ENCODE peak calls at places on chromosomes 4 and X, in six cellular contexts. One of them, this sample, is unnamed.
A peak's percentile ranks its signal among the peaks of the same experiment; 100 is the strongest.

GRCh38 chr4:140136509-140136908 is 17.5 kb downstream of the MAML3 start:
- DNase-seq in NCI-H1105: no peak
- DNase-seq in right cardiac atrium: no peak
- DNase-seq in stimulated activated CD8-positive, alpha-beta memory T cell treated with anti-CD3 and anti-CD28 coated beads, Interleukin-15, amount 100 ng/mL, for 1 hour: no peak
- DNase-seq in iPS-NIHi11: no peak
- DNase-seq in pancreas: no peak
- DNase-seq in this sample: no peak

GRCh38 chrX:115562492-115562872 is 1.5 kb downstream of the PLS3 start:
- DNase-seq in pancreas: no peak
- DNase-seq in NCI-H1105: no peak
- DNase-seq in iPS-NIHi11: peak; percentile 18
- DNase-seq in stimulated activated CD8-positive, alpha-beta memory T cell treated with anti-CD3 and anti-CD28 coated beads, Interleukin-15, amount 100 ng/mL, for 1 hour: no peak
- DNase-seq in right cardiac atrium: no peak
- DNase-seq in this sample: peak; percentile 43

GRCh38 chr4:73446336-73446938 is 10.4 kb downstream of the AFP start:
- DNase-seq in iPS-NIHi11: peak; percentile 43
- DNase-seq in pancreas: peak; percentile 26
- DNase-seq in NCI-H1105: peak; percentile 37
- DNase-seq in stimulated activated CD8-positive, alpha-beta memory T cell treated with anti-CD3 and anti-CD28 coated beads, Interleukin-15, amount 100 ng/mL, for 1 hour: no peak
- DNase-seq in right cardiac atrium: no peak
- DNase-seq in this sample: peak; percentile 45

GRCh38 chrX:1355131-1355799 is 18.7 kb downstream of the IL3RA start:
- DNase-seq in NCI-H1105: no peak
- DNase-seq in right cardiac atrium: peak; percentile 55
- DNase-seq in pancreas: no peak
- DNase-seq in iPS-NIHi11: no peak
- DNase-seq in stimulated activated CD8-positive, alpha-beta memory T cell treated with anti-CD3 and anti-CD28 coated beads, Interleukin-15, amount 100 ng/mL, for 1 hour: no peak
- DNase-seq in this sample: no peak

GRCh38 chr4:10153161-10153560 is 36.6 kb upstream of the WDR1 start:
- DNase-seq in NCI-H1105: no peak
- DNase-seq in iPS-NIHi11: no peak
- DNase-seq in right cardiac atrium: no peak
- DNase-seq in stimulated activated CD8-positive, alpha-beta memory T cell treated with anti-CD3 and anti-CD28 coated beads, Interleukin-15, amount 100 ng/mL, for 1 hour: no peak
- DNase-seq in pancreas: no peak
- DNase-seq in this sample: no peak

GRCh38 chrX:4764888-4765287 is 1051.4 kb upstream of the PRKX start:
- DNase-seq in iPS-NIHi11: no peak
- DNase-seq in stimulated activated CD8-positive, alpha-beta memory T cell treated with anti-CD3 and anti-CD28 coated beads, Interleukin-15, amount 100 ng/mL, for 1 hour: no peak
- DNase-seq in pancreas: no peak
- DNase-seq in right cardiac atrium: no peak
- DNase-seq in NCI-H1105: no peak
- DNase-seq in this sample: no peak

GRCh38 chr4:121072080-121072835 is at the start of gene NDNF:
- DNase-seq in iPS-NIHi11: peak; percentile 59
- DNase-seq in NCI-H1105: no peak
- DNase-seq in pancreas: peak; percentile 17
- DNase-seq in right cardiac atrium: peak; percentile 76
- DNase-seq in stimulated activated CD8-positive, alpha-beta memory T cell treated with anti-CD3 and anti-CD28 coated beads, Interleukin-15, amount 100 ng/mL, for 1 hour: no peak
- DNase-seq in this sample: peak; percentile 48

GRCh38 chr4:95599777-95600436 is 51.1 kb upstream of the UNC5C start:
- DNase-seq in NCI-H1105: no peak
- DNase-seq in pancreas: no peak
- DNase-seq in stimulated activated CD8-positive, alpha-beta memory T cell treated with anti-CD3 and anti-CD28 coated beads, Interleukin-15, amount 100 ng/mL, for 1 hour: no peak
- DNase-seq in right cardiac atrium: no peak
- DNase-seq in iPS-NIHi11: no peak
- DNase-seq in this sample: no peak

GRCh38 chrX:68183612-68184214 is 249.6 kb downstream of the OPHN1 start:
- DNase-seq in pancreas: no peak
- DNase-seq in right cardiac atrium: no peak
- DNase-seq in NCI-H1105: no peak
- DNase-seq in iPS-NIHi11: peak; percentile 5
- DNase-seq in stimulated activated CD8-positive, alpha-beta memory T cell treated with anti-CD3 and anti-CD28 coated beads, Interleukin-15, amount 100 ng/mL, for 1 hour: no peak
- DNase-seq in this sample: no peak

GRCh38 chr4:1198070-1198844 is 25.9 kb upstream of the SPON2 start:
- DNase-seq in stimulated activated CD8-positive, alpha-beta memory T cell treated with anti-CD3 and anti-CD28 coated beads, Interleukin-15, amount 100 ng/mL, for 1 hour: no peak
- DNase-seq in right cardiac atrium: peak; percentile 22
- DNase-seq in NCI-H1105: no peak
- DNase-seq in pancreas: no peak
- DNase-seq in iPS-NIHi11: no peak
- DNase-seq in this sample: no peak

GRCh38 chrX:2351999-2352995 is 148.5 kb downstream of the DHRSX start:
- DNase-seq in pancreas: no peak
- DNase-seq in stimulated activated CD8-positive, alpha-beta memory T cell treated with anti-CD3 and anti-CD28 coated beads, Interleukin-15, amount 100 ng/mL, for 1 hour: no peak
- DNase-seq in right cardiac atrium: no peak
- DNase-seq in iPS-NIHi11: no peak
- DNase-seq in NCI-H1105: no peak
- DNase-seq in this sample: no peak

GRCh38 chr4:109134921-109135320 is 167.5 kb downstream of the COL25A1 start:
- DNase-seq in stimulated activated CD8-positive, alpha-beta memory T cell treated with anti-CD3 and anti-CD28 coated beads, Interleukin-15, amount 100 ng/mL, for 1 hour: no peak
- DNase-seq in NCI-H1105: no peak
- DNase-seq in pancreas: no peak
- DNase-seq in iPS-NIHi11: no peak
- DNase-seq in right cardiac atrium: no peak
- DNase-seq in this sample: no peak

GRCh38 chr4:107183155-107183774 is 147.2 kb upstream of the DKK2 start:
- DNase-seq in iPS-NIHi11: peak; percentile 52
- DNase-seq in right cardiac atrium: no peak
- DNase-seq in NCI-H1105: peak; percentile 30
- DNase-seq in pancreas: peak; percentile 41
- DNase-seq in stimulated activated CD8-positive, alpha-beta memory T cell treated with anti-CD3 and anti-CD28 coated beads, Interleukin-15, amount 100 ng/mL, for 1 hour: no peak
- DNase-seq in this sample: peak; percentile 42

GRCh38 chr4:18847276-18847890 is 825.8 kb upstream of the LCORL start:
- DNase-seq in iPS-NIHi11: no peak
- DNase-seq in stimulated activated CD8-positive, alpha-beta memory T cell treated with anti-CD3 and anti-CD28 coated beads, Interleukin-15, amount 100 ng/mL, for 1 hour: no peak
- DNase-seq in NCI-H1105: no peak
- DNase-seq in pancreas: no peak
- DNase-seq in right cardiac atrium: no peak
- DNase-seq in this sample: no peak

GRCh38 chrX:7205037-7205577 is 57.2 kb upstream of the PUDP start:
- DNase-seq in iPS-NIHi11: no peak
- DNase-seq in pancreas: no peak
- DNase-seq in stimulated activated CD8-positive, alpha-beta memory T cell treated with anti-CD3 and anti-CD28 coated beads, Interleukin-15, amount 100 ng/mL, for 1 hour: no peak
- DNase-seq in right cardiac atrium: no peak
- DNase-seq in NCI-H1105: no peak
- DNase-seq in this sample: no peak

GRCh38 chr4:120699354-120699753 is 223.2 kb downstream of the PRDM5 start:
- DNase-seq in stimulated activated CD8-positive, alpha-beta memory T cell treated with anti-CD3 and anti-CD28 coated beads, Interleukin-15, amount 100 ng/mL, for 1 hour: no peak
- DNase-seq in pancreas: no peak
- DNase-seq in NCI-H1105: no peak
- DNase-seq in iPS-NIHi11: no peak
- DNase-seq in right cardiac atrium: peak; percentile 49
- DNase-seq in this sample: no peak

GRCh38 chrX:3393168-3393567 is 46.7 kb upstream of the MXRA5 start:
- DNase-seq in stimulated activated CD8-positive, alpha-beta memory T cell treated with anti-CD3 and anti-CD28 coated beads, Interleukin-15, amount 100 ng/mL, for 1 hour: no peak
- DNase-seq in pancreas: no peak
- DNase-seq in NCI-H1105: no peak
- DNase-seq in iPS-NIHi11: no peak
- DNase-seq in right cardiac atrium: no peak
- DNase-seq in this sample: no peak

GRCh38 chr4:187944179-187944578 is 51.4 kb upstream of the ZFP42 start:
- DNase-seq in iPS-NIHi11: no peak
- DNase-seq in stimulated activated CD8-positive, alpha-beta memory T cell treated with anti-CD3 and anti-CD28 coated beads, Interleukin-15, amount 100 ng/mL, for 1 hour: no peak
- DNase-seq in NCI-H1105: no peak
- DNase-seq in pancreas: no peak
- DNase-seq in right cardiac atrium: no peak
- DNase-seq in this sample: no peak

GRCh38 chr4:122003335-122003734 is 51.5 kb upstream of the TRPC3 start:
- DNase-seq in NCI-H1105: no peak
- DNase-seq in right cardiac atrium: no peak
- DNase-seq in stimulated activated CD8-positive, alpha-beta memory T cell treated with anti-CD3 and anti-CD28 coated beads, Interleukin-15, amount 100 ng/mL, for 1 hour: no peak
- DNase-seq in iPS-NIHi11: peak; percentile 65
- DNase-seq in pancreas: no peak
- DNase-seq in this sample: peak; percentile 83

GRCh38 chr4:40375090-40375489 is 40.0 kb downstream of the CHRNA9 start:
- DNase-seq in right cardiac atrium: no peak
- DNase-seq in pancreas: no peak
- DNase-seq in stimulated activated CD8-positive, alpha-beta memory T cell treated with anti-CD3 and anti-CD28 coated beads, Interleukin-15, amount 100 ng/mL, for 1 hour: no peak
- DNase-seq in NCI-H1105: no peak
- DNase-seq in iPS-NIHi11: no peak
- DNase-seq in this sample: no peak

GRCh38 chr4:709348-709747 is 3.7 kb downstream of the PCGF3 start:
- DNase-seq in pancreas: no peak
- DNase-seq in iPS-NIHi11: no peak
- DNase-seq in NCI-H1105: no peak
- DNase-seq in stimulated activated CD8-positive, alpha-beta memory T cell treated with anti-CD3 and anti-CD28 coated beads, Interleukin-15, amount 100 ng/mL, for 1 hour: no peak
- DNase-seq in right cardiac atrium: no peak
- DNase-seq in this sample: no peak

GRCh38 chr4:205097-205756 is 80.9 kb downstream of the ZNF718 start:
- DNase-seq in stimulated activated CD8-positive, alpha-beta memory T cell treated with anti-CD3 and anti-CD28 coated beads, Interleukin-15, amount 100 ng/mL, for 1 hour: no peak
- DNase-seq in right cardiac atrium: peak; percentile 43
- DNase-seq in pancreas: no peak
- DNase-seq in NCI-H1105: no peak
- DNase-seq in iPS-NIHi11: no peak
- DNase-seq in this sample: no peak

GRCh38 chrX:39491548-39492297 is 606.0 kb downstream of the BCOR start:
- DNase-seq in iPS-NIHi11: peak; percentile 13
- DNase-seq in stimulated activated CD8-positive, alpha-beta memory T cell treated with anti-CD3 and anti-CD28 coated beads, Interleukin-15, amount 100 ng/mL, for 1 hour: peak; percentile 4
- DNase-seq in pancreas: no peak
- DNase-seq in NCI-H1105: no peak
- DNase-seq in right cardiac atrium: peak; percentile 39
- DNase-seq in this sample: no peak

GRCh38 chr4:110275871-110276270 is 77.5 kb upstream of the ELOVL6 start:
- DNase-seq in right cardiac atrium: no peak
- DNase-seq in pancreas: no peak
- DNase-seq in NCI-H1105: no peak
- DNase-seq in stimulated activated CD8-positive, alpha-beta memory T cell treated with anti-CD3 and anti-CD28 coated beads, Interleukin-15, amount 100 ng/mL, for 1 hour: no peak
- DNase-seq in iPS-NIHi11: no peak
- DNase-seq in this sample: no peak

GRCh38 chr4:72567821-72568620 is 1.0 kb downstream of the ADAMTS3 start:
- DNase-seq in pancreas: peak; percentile 57
- DNase-seq in right cardiac atrium: peak; percentile 87
- DNase-seq in NCI-H1105: no peak
- DNase-seq in iPS-NIHi11: peak; percentile 78
- DNase-seq in stimulated activated CD8-positive, alpha-beta memory T cell treated with anti-CD3 and anti-CD28 coated beads, Interleukin-15, amount 100 ng/mL, for 1 hour: no peak
- DNase-seq in this sample: no peak

GRCh38 chrX:115268421-115268820 is 21.1 kb upstream of the LUZP4 start:
- DNase-seq in right cardiac atrium: no peak
- DNase-seq in NCI-H1105: no peak
- DNase-seq in pancreas: no peak
- DNase-seq in stimulated activated CD8-positive, alpha-beta memory T cell treated with anti-CD3 and anti-CD28 coated beads, Interleukin-15, amount 100 ng/mL, for 1 hour: no peak
- DNase-seq in iPS-NIHi11: peak; percentile 15
- DNase-seq in this sample: peak; percentile 4

GRCh38 chr4:55125763-55126541 is 557 bp upstream of the KDR start:
- DNase-seq in pancreas: no peak
- DNase-seq in iPS-NIHi11: no peak
- DNase-seq in right cardiac atrium: peak; percentile 69
- DNase-seq in stimulated activated CD8-positive, alpha-beta memory T cell treated with anti-CD3 and anti-CD28 coated beads, Interleukin-15, amount 100 ng/mL, for 1 hour: no peak
- DNase-seq in NCI-H1105: no peak
- DNase-seq in this sample: no peak

GRCh38 chrX:155148724-155149537 is 67.3 kb upstream of the VBP1 start:
- DNase-seq in iPS-NIHi11: peak; percentile 46
- DNase-seq in NCI-H1105: no peak
- DNase-seq in pancreas: peak; percentile 35
- DNase-seq in right cardiac atrium: no peak
- DNase-seq in stimulated activated CD8-positive, alpha-beta memory T cell treated with anti-CD3 and anti-CD28 coated beads, Interleukin-15, amount 100 ng/mL, for 1 hour: no peak
- DNase-seq in this sample: peak; percentile 25

GRCh38 chrX:40169193-40170086 is 71.7 kb upstream of the BCOR start:
- DNase-seq in stimulated activated CD8-positive, alpha-beta memory T cell treated with anti-CD3 and anti-CD28 coated beads, Interleukin-15, amount 100 ng/mL, for 1 hour: peak; percentile 57
- DNase-seq in right cardiac atrium: peak; percentile 81
- DNase-seq in pancreas: peak; percentile 38
- DNase-seq in iPS-NIHi11: no peak
- DNase-seq in NCI-H1105: peak; percentile 73
- DNase-seq in this sample: peak; percentile 68

GRCh38 chrX:5295004-5295403 is 933.7 kb downstream of the NLGN4X start:
- DNase-seq in iPS-NIHi11: no peak
- DNase-seq in right cardiac atrium: no peak
- DNase-seq in NCI-H1105: no peak
- DNase-seq in stimulated activated CD8-positive, alpha-beta memory T cell treated with anti-CD3 and anti-CD28 coated beads, Interleukin-15, amount 100 ng/mL, for 1 hour: no peak
- DNase-seq in pancreas: no peak
- DNase-seq in this sample: no peak

GRCh38 chr4:6336166-6336565 is 66.5 kb downstream of the WFS1 start:
- DNase-seq in stimulated activated CD8-positive, alpha-beta memory T cell treated with anti-CD3 and anti-CD28 coated beads, Interleukin-15, amount 100 ng/mL, for 1 hour: no peak
- DNase-seq in pancreas: no peak
- DNase-seq in NCI-H1105: no peak
- DNase-seq in iPS-NIHi11: no peak
- DNase-seq in right cardiac atrium: no peak
- DNase-seq in this sample: no peak

GRCh38 chr4:101018836-101019235 is 328.5 kb downstream of the PPP3CA start:
- DNase-seq in NCI-H1105: no peak
- DNase-seq in pancreas: no peak
- DNase-seq in right cardiac atrium: no peak
- DNase-seq in stimulated activated CD8-positive, alpha-beta memory T cell treated with anti-CD3 and anti-CD28 coated beads, Interleukin-15, amount 100 ng/mL, for 1 hour: no peak
- DNase-seq in iPS-NIHi11: no peak
- DNase-seq in this sample: no peak

GRCh38 chrX:115989686-115990085 is 180.9 kb upstream of the AGTR2 start:
- DNase-seq in right cardiac atrium: no peak
- DNase-seq in NCI-H1105: no peak
- DNase-seq in iPS-NIHi11: no peak
- DNase-seq in stimulated activated CD8-positive, alpha-beta memory T cell treated with anti-CD3 and anti-CD28 coated beads, Interleukin-15, amount 100 ng/mL, for 1 hour: no peak
- DNase-seq in pancreas: no peak
- DNase-seq in this sample: no peak

GRCh38 chrX:36087366-36087765 is 167.8 kb downstream of the CFAP47 start:
- DNase-seq in right cardiac atrium: no peak
- DNase-seq in iPS-NIHi11: no peak
- DNase-seq in stimulated activated CD8-positive, alpha-beta memory T cell treated with anti-CD3 and anti-CD28 coated beads, Interleukin-15, amount 100 ng/mL, for 1 hour: no peak
- DNase-seq in NCI-H1105: no peak
- DNase-seq in pancreas: no peak
- DNase-seq in this sample: no peak

GRCh38 chr4:141457653-141458052 is 178.7 kb upstream of the IL15 start:
- DNase-seq in right cardiac atrium: no peak
- DNase-seq in iPS-NIHi11: no peak
- DNase-seq in pancreas: no peak
- DNase-seq in stimulated activated CD8-positive, alpha-beta memory T cell treated with anti-CD3 and anti-CD28 coated beads, Interleukin-15, amount 100 ng/mL, for 1 hour: no peak
- DNase-seq in NCI-H1105: no peak
- DNase-seq in this sample: no peak

GRCh38 chrX:22666441-22666840 is 333.3 kb upstream of the DDX53 start:
- DNase-seq in stimulated activated CD8-positive, alpha-beta memory T cell treated with anti-CD3 and anti-CD28 coated beads, Interleukin-15, amount 100 ng/mL, for 1 hour: no peak
- DNase-seq in right cardiac atrium: no peak
- DNase-seq in pancreas: no peak
- DNase-seq in NCI-H1105: no peak
- DNase-seq in iPS-NIHi11: peak; percentile 37
- DNase-seq in this sample: no peak

GRCh38 chr4:109016200-109016599 is 253.3 kb upstream of the ETNPPL start:
- DNase-seq in stimulated activated CD8-positive, alpha-beta memory T cell treated with anti-CD3 and anti-CD28 coated beads, Interleukin-15, amount 100 ng/mL, for 1 hour: no peak
- DNase-seq in pancreas: no peak
- DNase-seq in right cardiac atrium: no peak
- DNase-seq in NCI-H1105: no peak
- DNase-seq in iPS-NIHi11: no peak
- DNase-seq in this sample: no peak

GRCh38 chr4:159098482-159099127 is 4.3 kb upstream of the RAPGEF2 start:
- DNase-seq in iPS-NIHi11: no peak
- DNase-seq in NCI-H1105: no peak
- DNase-seq in stimulated activated CD8-positive, alpha-beta memory T cell treated with anti-CD3 and anti-CD28 coated beads, Interleukin-15, amount 100 ng/mL, for 1 hour: no peak
- DNase-seq in right cardiac atrium: no peak
- DNase-seq in pancreas: no peak
- DNase-seq in this sample: no peak

GRCh38 chr4:58766763-58767162 is 1656.6 kb upstream of the IGFBP7 start:
- DNase-seq in stimulated activated CD8-positive, alpha-beta memory T cell treated with anti-CD3 and anti-CD28 coated beads, Interleukin-15, amount 100 ng/mL, for 1 hour: no peak
- DNase-seq in NCI-H1105: no peak
- DNase-seq in pancreas: no peak
- DNase-seq in iPS-NIHi11: no peak
- DNase-seq in right cardiac atrium: no peak
- DNase-seq in this sample: no peak

GRCh38 chr4:67871867-67872266 is 11.9 kb downstream of the TMPRSS11D start:
- DNase-seq in NCI-H1105: no peak
- DNase-seq in right cardiac atrium: no peak
- DNase-seq in pancreas: no peak
- DNase-seq in stimulated activated CD8-positive, alpha-beta memory T cell treated with anti-CD3 and anti-CD28 coated beads, Interleukin-15, amount 100 ng/mL, for 1 hour: no peak
- DNase-seq in iPS-NIHi11: peak; percentile 37
- DNase-seq in this sample: no peak